ENCODE peak calls at places on chromosomes 13 and 19, in six cellular contexts. O is tibial artery, Z is colonic mucosa, J is AG04450, W is sciatic nerve, B is AG20443. L is an unnamed sample.

GRCh38 chr19:15452111-15453047 is 2.6 kb upstream of the WIZ start:
- DNase-seq in O (peak; percentile 95), Z (peak; percentile 86), J (peak; percentile 8), W (peak; percentile 94), B (peak; percentile 96), L (peak; percentile 66)

GRCh38 chr13:34591801-34592454 is 350.1 kb upstream of the NBEA start:
- DNase-seq in O (no peak), Z (peak; percentile 25), J (no peak), W (peak; percentile 67), B (peak; percentile 18), L (no peak)

GRCh38 chr19:31292639-31293185 is 56.5 kb downstream of the TSHZ3 start:
- DNase-seq in O (no peak), Z (no peak), J (no peak), W (no peak), B (no peak), L (no peak)

GRCh38 chr19:16319466-16319865 is 5.2 kb upstream of the KLF2 start:
- DNase-seq in O (no peak), Z (no peak), J (no peak), W (no peak), B (no peak), L (no peak)

GRCh38 chr13:95258619-95259194 is 42.5 kb downstream of the ABCC4 start:
- DNase-seq in O (no peak), Z (no peak), J (no peak), W (no peak), B (no peak), L (no peak)

GRCh38 chr13:99143904-99144303 is 56.8 kb upstream of the UBAC2 start:
- DNase-seq in O (no peak), Z (no peak), J (no peak), W (no peak), B (no peak), L (no peak)

GRCh38 chr13:78709028-78709427 is 50.1 kb upstream of the OBI1 start:
- DNase-seq in O (no peak), Z (no peak), J (no peak), W (no peak), B (no peak), L (no peak)

GRCh38 chr19:1355258-1355973 is 28.3 kb upstream of the NDUFS7 start:
- DNase-seq in O (no peak), Z (peak; percentile 41), J (no peak), W (no peak), B (no peak), L (no peak)

GRCh38 chr13:106377341-106377740 is 158.1 kb downstream of the EFNB2 start:
- DNase-seq in O (no peak), Z (no peak), J (no peak), W (no peak), B (no peak), L (no peak)

GRCh38 chr19:9883231-9883758 is 48.2 kb downstream of the PIN1 start:
- DNase-seq in O (no peak), Z (no peak), J (no peak), W (no peak), B (no peak), L (no peak)

GRCh38 chr19:38475176-38475575 is 41.7 kb downstream of the RYR1 start:
- DNase-seq in O (no peak), Z (no peak), J (no peak), W (no peak), B (no peak), L (no peak)

GRCh38 chr13:101390461-101390860 is 25.8 kb downstream of the NALCN start:
- DNase-seq in O (no peak), Z (no peak), J (no peak), W (no peak), B (no peak), L (no peak)

GRCh38 chr19:12015753-12016116 is 19.7 kb downstream of the ZNF433 start:
- DNase-seq in O (no peak), Z (no peak), J (no peak), W (no peak), B (no peak), L (no peak)

GRCh38 chr13:29679357-29680050 is 84.0 kb upstream of the SLC7A1 start:
- DNase-seq in O (no peak), Z (no peak), J (no peak), W (no peak), B (no peak), L (no peak)

GRCh38 chr19:49436381-49437017 is 4.8 kb downstream of the SLC17A7 start:
- DNase-seq in O (no peak), Z (peak; percentile 38), J (no peak), W (no peak), B (no peak), L (peak; percentile 92)

GRCh38 chr13:66106246-66106645 is 1123.9 kb downstream of the PCDH9 start:
- DNase-seq in O (no peak), Z (no peak), J (no peak), W (no peak), B (no peak), L (no peak)

GRCh38 chr19:48370955-48371354 is 6.8 kb downstream of the SYNGR4 start:
- DNase-seq in O (no peak), Z (no peak), J (no peak), W (no peak), B (no peak), L (no peak)

GRCh38 chr13:99197257-99197651 is 3.4 kb upstream of the UBAC2 start:
- DNase-seq in O (no peak), Z (peak; percentile 66), J (no peak), W (no peak), B (no peak), L (no peak)

GRCh38 chr19:6318772-6319171 is 14.6 kb downstream of the ACER1 start:
- DNase-seq in O (no peak), Z (no peak), J (no peak), W (no peak), B (peak; percentile 44), L (no peak)

GRCh38 chr13:52104624-52105023 is 24.2 kb downstream of the NEK5 start:
- DNase-seq in O (no peak), Z (no peak), J (no peak), W (no peak), B (no peak), L (no peak)

GRCh38 chr19:37980419-37980975 is 73.5 kb downstream of the SIPA1L3 start:
- DNase-seq in O (peak; percentile 60), Z (no peak), J (no peak), W (peak; percentile 5), B (no peak), L (no peak)

GRCh38 chr13:79987323-79987722 is 353.6 kb downstream of the SPRY2 start:
- DNase-seq in O (no peak), Z (no peak), J (no peak), W (no peak), B (peak; percentile 35), L (no peak)

GRCh38 chr13:92677571-92677970 is 549.0 kb upstream of the GPC6 start:
- DNase-seq in O (no peak), Z (no peak), J (no peak), W (no peak), B (no peak), L (no peak)

GRCh38 chr19:41575998-41576397 is at the start of gene CEACAM21:
- DNase-seq in O (no peak), Z (peak; percentile 59), J (no peak), W (no peak), B (no peak), L (no peak)

L was measured in activated CD8-positive, alpha-beta memory T cell treated with anti-CD3 and anti-CD28 coated beads, Interleukin-2, amount 50 U/mL, for 48 hours.